ENCODE peak calls at places on chromosomes 11 and 22, in five cellular contexts. R, Z, H, D and G are unnamed samples. For H3K36me3, the result is how much of the 10 kb centered on the place peaks cover.

GRCh38 chr11:59559886-59560285 is 48.5 kb downstream of the OR4D9 start:
- DNase-seq in R (no peak), D (no peak), H (no peak), Z (no peak), G (no peak)

GRCh38 chr22:42439821-42440674 is 7.8 kb upstream of the NFAM1 start:
- DNase-seq in Z (peak), D (peak), R (no peak), H (no peak), G (peak)

GRCh38 chr22:31682751-31683150 is 20.7 kb upstream of the PISD start:
- DNase-seq in R (no peak), D (peak), H (no peak), Z (no peak), G (no peak)

GRCh38 chr11:57318178-57318577 is 6.6 kb downstream of the TNKS1BP1 start:
- DNase-seq in R (no peak), D (no peak), H (no peak), Z (peak), G (no peak)

GRCh38 chr11:117998201-117998579 is 12.0 kb downstream of the IL10RA start:
- DNase-seq in D (no peak), Z (no peak), R (no peak), H (no peak), G (no peak)

GRCh38 chr11:108616549-108616948 is 23.0 kb upstream of the EXPH5 start:
- DNase-seq in D (peak), R (no peak), Z (peak), H (no peak), G (no peak)

GRCh38 chr22:42969348-42969975 is 45.5 kb downstream of the PACSIN2 start:
- DNase-seq in R (no peak), D (peak), Z (peak), H (no peak), G (no peak)

GRCh38 chr11:124900464-124900863 is 2.8 kb upstream of the ROBO4 start:
- DNase-seq in D (peak), Z (peak), R (no peak), H (no peak), G (no peak)

GRCh38 chr11:46361283-46362145 is 14.3 kb downstream of the DGKZ start:
- DNase-seq in D (no peak), R (peak), Z (peak), H (no peak), G (peak)

GRCh38 chr11:36007127-36007824 is 63.4 kb downstream of the LDLRAD3 start:
- DNase-seq in D (no peak), Z (no peak), R (no peak), H (no peak), G (no peak)

GRCh38 chr11:120547871-120548681 is 36.5 kb downstream of the GRIK4 start:
- DNase-seq in Z (peak), H (peak), R (peak), D (peak), G (peak)

GRCh38 chr11:69526453-69526810 is 45.0 kb downstream of the LINC01488 start:
- DNase-seq in R (no peak), Z (no peak), H (peak), D (no peak), G (no peak)

GRCh38 chr11:70547386-70547785 is 149.1 kb downstream of the CTTN start:
- DNase-seq in H (no peak), R (no peak), Z (no peak), D (no peak), G (no peak)

GRCh38 chr11:96257972-96258951 is 84.7 kb downstream of the MAML2 start:
- DNase-seq in R (no peak), H (no peak), D (no peak), Z (peak), G (no peak)

GRCh38 chr11:34234086-34234740 is 123.6 kb downstream of the ABTB2 start:
- DNase-seq in Z (peak), H (no peak), D (peak), R (no peak), G (no peak)

GRCh38 chr11:66230978-66231377 is 37.5 kb upstream of the RAB1B start:
- DNase-seq in H (no peak), R (no peak), Z (no peak), D (no peak), G (no peak)

GRCh38 chr11:117597083-117597482 is 199.9 kb downstream of the DSCAML1 start:
- DNase-seq in H (no peak), R (peak), D (peak), Z (peak), G (no peak)

GRCh38 chr11:43359432-43359818 is 705 bp downstream of the TTC17 start:
- DNase-seq in R (no peak), H (no peak), Z (peak), D (peak), G (no peak)

GRCh38 chr11:36295926-36296325 is at the start of gene PRR5L:
- DNase-seq in D (no peak), Z (no peak), R (no peak), H (no peak), G (no peak)

GRCh38 chr11:72777755-72778278 is 16.0 kb downstream of the STARD10 start:
- DNase-seq in H (peak), Z (no peak), D (no peak), R (no peak), G (no peak)

GRCh38 chr22:40403141-40403540 is 32.7 kb downstream of the SGSM3 start:
- DNase-seq in D (no peak), R (no peak), H (no peak), Z (no peak), G (no peak)

GRCh38 chr22:45136594-45136993 is 27.1 kb upstream of the NUP50 start:
- DNase-seq in D (no peak), Z (no peak), R (no peak), H (no peak), G (no peak)

GRCh38 chr11:67365756-67366384 is 7.5 kb downstream of the CLCF1 start:
- DNase-seq in Z (no peak), D (no peak), H (no peak), R (no peak), G (no peak)

GRCh38 chr11:13111813-13112130 is 102.7 kb downstream of the RASSF10 start:
- DNase-seq in D (no peak), R (no peak), Z (no peak), H (no peak), G (no peak)

GRCh38 chr11:13119928-13120520 is 110.9 kb downstream of the RASSF10 start:
- DNase-seq in H (no peak), D (no peak), R (no peak), Z (no peak), G (no peak)

GRCh38 chr11:2302844-2303626 is 1.2 kb downstream of the TSPAN32 start:
- DNase-seq in H (peak), D (no peak), R (peak), Z (no peak), G (peak)
- H3K27ac ChIP-seq in H (peak), D (no peak), R (peak), Z (no peak), G (peak)

GRCh38 chr11:20156280-20156875 is 3.9 kb downstream of the DBX1 start:
- DNase-seq in H (no peak), D (no peak), R (no peak), Z (no peak), G (peak)
- H3K4me3 ChIP-seq in H (peak), D (no peak), R (peak), Z (no peak), G (peak)

GRCh38 chr11:15883349-15883961 is 472.9 kb downstream of the SOX6 start:
- DNase-seq in Z (no peak), D (no peak), H (no peak), R (no peak), G (no peak)

GRCh38 chr11:15886866-15887265 is 469.5 kb downstream of the SOX6 start:
- DNase-seq in D (peak), Z (peak), H (no peak), R (no peak), G (no peak)

GRCh38 chr11:15884792-15885540 is 471.4 kb downstream of the SOX6 start:
- DNase-seq in Z (no peak), H (no peak), R (no peak), D (no peak), G (no peak)

GRCh38 chr11:15884131-15884530 is 472.2 kb downstream of the SOX6 start:
- DNase-seq in R (no peak), D (no peak), Z (no peak), H (no peak), G (no peak)

DNA sequence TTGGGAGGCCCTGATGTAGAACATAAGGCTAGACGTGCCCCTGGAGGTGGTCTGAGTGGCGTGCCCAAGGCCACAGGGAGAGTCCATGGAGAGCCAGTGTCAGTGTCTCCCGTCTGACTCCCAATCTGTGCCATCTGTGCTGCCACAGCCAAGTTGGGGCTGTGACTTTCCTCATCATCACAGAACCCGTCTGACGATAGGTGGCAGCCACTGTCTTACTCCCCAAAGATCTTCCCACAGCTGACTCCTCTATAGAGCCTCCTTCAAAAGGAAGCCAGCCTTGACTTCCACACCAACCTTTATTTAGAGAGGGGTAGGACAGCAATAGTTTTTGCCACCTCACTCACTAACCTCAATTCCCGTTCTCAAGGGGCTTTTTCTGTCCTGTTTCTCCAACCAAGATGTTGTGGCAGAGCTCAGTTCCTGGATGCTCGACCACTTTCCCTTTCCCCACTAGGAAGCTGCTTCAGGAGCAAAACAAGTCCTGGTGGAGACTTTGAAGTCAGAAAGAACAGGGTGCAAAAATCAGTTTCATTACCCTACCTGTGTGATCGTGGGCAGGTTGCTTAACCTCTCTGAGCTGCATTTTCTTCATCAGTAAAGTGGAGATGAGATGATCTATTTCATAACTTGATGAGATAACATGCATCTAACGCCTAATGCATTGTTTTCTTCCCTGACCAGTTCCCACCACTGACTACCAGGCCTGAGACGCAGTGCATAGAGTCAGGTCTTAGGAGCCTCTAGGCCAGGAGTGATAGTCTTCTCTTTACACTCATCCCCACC is 470.2 kb downstream of the SOX6 start:
- DNase-seq in R (no peak), H (no peak), Z (no peak), D (no peak), G (no peak)
- H3K36me3 ChIP-seq in R (under half), H (under half), Z (under half), D (under half), G (under half)

GRCh38 chr11:111461460-111462240 is 50.5 kb downstream of the BTG4 start:
- DNase-seq in Z (no peak), R (no peak), H (no peak), D (no peak), G (no peak)
- H3K27ac ChIP-seq in Z (no peak), R (no peak), H (no peak), D (no peak), G (no peak)